ENCODE peak calls at places on chromosomes 2 and 18, in four cellular contexts. K, Q, N and D are unnamed samples. For H3K4me1, the result is how much of the 10 kb centered on the place peaks cover.

GRCh38 chr2:174866421-174866820 is 102.1 kb upstream of the CHRNA1 start:
- DNase-seq in Q (no peak), N (no peak), K (no peak), D (no peak)

GRCh38 chr2:50575232-50575631 is 456.7 kb downstream of the NRXN1 start:
- DNase-seq in Q (no peak), K (no peak), N (no peak), D (no peak)

GRCh38 chr18:24586662-24587360 is 126.4 kb downstream of the HRH4 start:
- DNase-seq in K (no peak), N (no peak), Q (no peak), D (no peak)

GRCh38 chr2:109447251-109447661 is 166.5 kb downstream of the SEPTIN10 start:
- DNase-seq in N (no peak), Q (no peak), K (no peak), D (no peak)

GRCh38 chr2:99651930-99652670 is 162.3 kb upstream of the REV1 start:
- DNase-seq in N (no peak), Q (no peak), K (no peak), D (no peak)

GRCh38 chr2:237865623-237866041 is 6.2 kb downstream of the RAMP1 start:
- DNase-seq in Q (no peak), N (no peak), K (no peak), D (no peak)

GRCh38 chr2:2826621-2827020 is 495.5 kb upstream of the MYT1L start:
- DNase-seq in N (peak), Q (no peak), K (no peak), D (no peak)

GRCh38 chr2:121810959-121811853 is 55.8 kb downstream of the TSN start:
- DNase-seq in N (peak), K (peak), Q (no peak), D (peak)

GRCh38 chr18:29164020-29164706 is 987.2 kb upstream of the CDH2 start:
- DNase-seq in Q (no peak), K (peak), N (no peak), D (no peak)

DNA sequence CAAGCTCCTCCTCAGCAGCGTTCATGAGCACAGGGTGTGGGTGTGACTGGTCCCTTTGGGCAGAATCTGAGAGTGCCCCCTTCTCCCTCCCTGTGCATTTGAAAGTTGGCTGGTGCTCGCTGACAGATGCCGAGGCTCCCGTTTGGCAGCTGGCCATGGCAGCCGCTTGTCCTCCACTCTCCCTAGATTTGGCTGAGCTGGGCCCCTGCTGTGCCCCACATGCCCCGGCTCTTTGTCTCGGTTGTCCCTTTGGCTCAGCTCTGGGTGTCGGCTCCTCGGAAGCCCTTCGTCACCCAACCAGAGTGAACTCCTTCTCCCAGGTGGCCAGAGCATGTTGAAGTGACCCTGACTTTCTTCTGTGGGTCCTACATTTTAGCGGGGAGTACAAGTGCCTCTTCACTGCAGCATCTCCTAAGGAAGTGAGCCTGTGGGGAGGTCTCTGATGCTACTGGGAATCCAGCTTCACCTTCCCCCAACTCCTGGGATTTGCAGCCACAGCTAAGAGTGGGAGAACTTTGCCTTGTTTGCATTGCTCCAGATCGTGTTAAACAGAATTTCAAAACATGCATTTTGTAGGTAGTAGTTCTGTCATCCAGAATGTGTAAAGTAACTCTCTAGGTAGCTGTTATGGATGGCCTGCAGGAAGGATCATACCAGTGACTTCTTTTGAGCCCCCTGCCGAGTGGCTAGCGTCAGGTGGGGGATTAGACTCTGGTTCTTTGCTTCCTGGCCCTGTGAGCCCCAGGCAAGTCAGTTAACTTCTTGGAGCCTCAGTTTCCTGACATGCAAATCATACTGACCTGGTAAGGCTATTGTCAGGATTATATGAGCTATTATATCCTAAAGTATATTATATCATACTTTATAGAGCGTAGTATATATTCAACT is 24.2 kb downstream of the HPCAL1 start:
- DNase-seq in N (no peak), Q (no peak), K (no peak), D (no peak)
- H3K4me1 ChIP-seq in N (under half), Q (under half), K (half or more), D (under half)

GRCh38 chr18:79587298-79588125 is 92.1 kb upstream of the CTDP1 start:
- DNase-seq in Q (peak), K (no peak), N (no peak), D (no peak)

GRCh38 chr18:79589601-79590091 is 90.0 kb upstream of the CTDP1 start:
- DNase-seq in K (no peak), Q (peak), N (no peak), D (no peak)

GRCh38 chr18:79590191-79591039 is 89.2 kb upstream of the CTDP1 start:
- DNase-seq in N (no peak), Q (no peak), K (no peak), D (no peak)

GRCh38 chr18:79588131-79588635 is 91.4 kb upstream of the CTDP1 start:
- DNase-seq in N (no peak), K (no peak), Q (peak), D (no peak)

DNA sequence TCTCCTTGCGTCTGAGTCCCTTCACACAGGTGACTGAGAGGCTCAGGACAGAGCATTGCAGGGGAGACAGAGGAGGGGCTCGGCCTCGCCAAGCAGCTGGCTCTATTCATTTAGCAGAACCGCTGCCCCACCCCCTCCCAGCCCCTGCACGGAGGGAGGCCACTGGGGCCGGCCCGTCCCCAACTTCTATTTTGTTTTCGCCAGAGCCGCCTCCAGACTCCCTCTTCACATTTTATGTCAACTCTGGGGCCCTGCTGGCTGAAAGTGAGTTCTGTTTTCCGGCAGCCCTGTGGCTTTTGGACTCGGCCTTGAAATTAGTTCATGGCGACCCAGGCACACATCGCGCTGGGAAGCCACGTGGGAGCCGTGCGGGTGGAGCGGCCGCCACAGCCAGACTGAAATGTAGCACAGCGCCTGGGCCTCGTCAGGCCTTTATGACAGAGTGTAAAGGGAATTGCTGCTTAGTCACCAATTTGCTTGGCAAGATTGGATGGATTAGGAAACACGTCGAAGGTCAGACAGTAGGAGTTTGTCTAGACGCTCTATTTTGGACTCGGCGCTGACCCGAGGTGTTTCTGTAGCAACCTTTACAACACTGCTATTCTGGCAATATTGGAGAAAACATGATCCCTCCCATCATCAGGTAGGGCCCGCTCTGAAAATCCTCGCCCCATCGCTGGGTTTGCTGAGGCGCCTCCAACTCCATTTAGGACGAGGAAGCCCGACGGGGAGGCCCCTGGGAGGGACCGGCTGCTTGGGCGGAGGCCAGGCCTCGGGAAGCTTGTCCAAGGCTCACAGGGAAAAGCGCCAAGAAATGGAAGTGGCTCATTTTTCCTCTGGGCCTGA is 90.7 kb upstream of the CTDP1 start:
- DNase-seq in Q (peak), K (no peak), N (peak), D (peak)
- TF ChIP-seq EP300 in Q (no peak), K (no peak), N (peak), D (peak)

DNA sequence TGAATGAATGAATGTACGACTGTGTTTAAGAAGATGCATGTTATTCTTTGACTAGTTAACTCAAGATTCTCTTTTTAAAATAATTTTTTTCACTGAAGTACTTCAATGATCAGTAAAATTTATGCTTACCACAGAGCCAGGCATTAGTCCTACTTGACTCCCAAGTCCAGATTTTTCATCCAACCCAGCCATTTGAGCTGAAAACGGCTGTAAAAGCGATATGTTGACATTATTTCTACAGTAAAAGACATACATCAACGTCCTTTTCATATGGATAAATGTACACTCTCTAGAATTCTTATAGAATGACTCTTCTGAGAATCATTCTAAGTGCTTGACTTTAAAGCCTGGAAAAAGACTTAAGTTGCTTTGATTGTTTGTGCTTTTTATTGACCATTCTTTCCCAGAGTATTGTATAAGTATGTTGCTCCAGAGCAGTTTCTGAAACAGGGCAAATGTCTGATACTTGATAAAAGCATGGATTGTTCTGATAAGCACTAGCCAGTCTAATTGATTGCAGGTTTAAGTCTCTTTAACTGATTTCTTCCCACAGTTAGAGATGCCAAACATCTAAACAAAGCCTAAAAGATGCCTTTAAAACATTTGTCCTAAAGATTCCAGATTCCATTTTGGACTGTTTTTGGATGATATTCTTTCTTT is 90.9 kb downstream of the COL5A2 start:
- DNase-seq in N (no peak), Q (no peak), K (no peak), D (no peak)
- H3K4me1 ChIP-seq in N (under half), Q (under half), K (under half), D (under half)

DNA sequence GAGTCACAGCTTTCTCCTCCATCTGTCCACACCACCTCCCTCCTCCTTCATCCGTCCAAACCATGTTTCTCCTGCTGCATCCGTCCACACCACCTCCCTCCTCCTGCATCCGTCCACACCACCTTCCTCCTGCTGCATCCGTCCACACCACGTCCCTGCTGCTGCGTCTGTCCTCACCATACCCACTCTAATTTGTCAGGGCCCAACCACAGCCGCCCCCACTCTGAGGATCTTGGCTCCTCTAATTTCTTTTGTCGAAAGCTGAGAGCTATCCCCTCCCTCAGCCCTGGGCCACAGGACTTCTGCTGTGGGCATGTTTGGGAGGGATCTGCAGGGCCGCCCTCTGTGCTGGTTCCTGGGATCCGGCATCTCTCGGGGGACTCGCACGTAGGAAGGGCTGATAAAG is 67.4 kb downstream of the TPO start:
- DNase-seq in N (no peak), Q (no peak), K (no peak), D (no peak)
- TF ChIP-seq EP300 in N (no peak), Q (no peak), K (no peak), D (no peak)

GRCh38 chr2:240451108-240451611 is 15.7 kb downstream of the GPC1 start:
- DNase-seq in K (no peak), Q (peak), N (no peak), D (no peak)
- H3K4me1 ChIP-seq in K (half or more), Q (half or more), N (under half), D (under half)

DNA sequence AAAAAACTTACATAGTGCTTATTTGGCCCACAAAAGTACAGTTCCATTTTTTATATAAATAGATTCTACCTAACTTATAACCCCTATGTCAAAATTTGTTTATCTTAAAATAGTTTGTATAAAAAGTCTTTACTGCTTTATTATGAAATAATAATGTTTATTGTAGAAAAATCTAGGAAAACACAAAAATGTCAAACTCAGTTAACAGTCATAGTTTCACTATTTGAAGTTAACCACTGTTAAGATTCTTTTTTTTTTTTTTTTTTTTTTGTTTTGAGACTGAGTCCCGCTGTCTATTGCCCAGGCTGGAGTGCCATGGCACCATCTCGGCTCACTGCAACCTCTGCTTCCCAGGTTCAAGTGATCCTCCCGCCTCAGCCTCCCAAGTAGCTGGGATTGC is 26.5 kb upstream of the ABI2 start:
- DNase-seq in K (no peak), N (no peak), Q (no peak), D (no peak)
- TF ChIP-seq EP300 in K (no peak), N (no peak), Q (no peak), D (no peak)

DNA sequence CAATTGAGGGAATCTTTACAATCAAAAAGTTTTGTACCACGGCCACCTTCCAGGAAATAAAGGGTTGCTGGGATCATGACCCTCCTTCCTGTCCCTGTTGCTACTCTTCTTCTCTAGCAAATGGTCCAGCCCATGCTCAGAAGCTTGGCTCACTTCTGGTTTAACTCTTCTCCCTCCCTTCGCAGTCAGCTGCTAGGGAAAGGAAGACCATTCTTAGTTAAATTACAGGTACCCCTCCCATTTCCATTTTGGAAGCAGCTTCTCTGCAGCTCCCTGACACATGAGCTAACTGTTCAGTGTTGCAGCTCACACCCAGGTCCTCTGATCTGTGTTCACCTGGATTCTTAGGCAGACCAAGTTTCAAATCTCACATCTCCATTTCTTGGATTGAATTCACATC is 100.3 kb downstream of the DOCK10 start:
- DNase-seq in N (no peak), Q (no peak), K (no peak), D (no peak)
- H3K4me1 ChIP-seq in N (under half), Q (under half), K (under half), D (under half)

GRCh38 chr2:191656389-191656788 is 21.5 kb upstream of the NABP1 start:
- DNase-seq in N (no peak), K (no peak), Q (no peak), D (no peak)
- TF ChIP-seq EP300 in N (no peak), K (no peak), Q (no peak), D (no peak)

DNA sequence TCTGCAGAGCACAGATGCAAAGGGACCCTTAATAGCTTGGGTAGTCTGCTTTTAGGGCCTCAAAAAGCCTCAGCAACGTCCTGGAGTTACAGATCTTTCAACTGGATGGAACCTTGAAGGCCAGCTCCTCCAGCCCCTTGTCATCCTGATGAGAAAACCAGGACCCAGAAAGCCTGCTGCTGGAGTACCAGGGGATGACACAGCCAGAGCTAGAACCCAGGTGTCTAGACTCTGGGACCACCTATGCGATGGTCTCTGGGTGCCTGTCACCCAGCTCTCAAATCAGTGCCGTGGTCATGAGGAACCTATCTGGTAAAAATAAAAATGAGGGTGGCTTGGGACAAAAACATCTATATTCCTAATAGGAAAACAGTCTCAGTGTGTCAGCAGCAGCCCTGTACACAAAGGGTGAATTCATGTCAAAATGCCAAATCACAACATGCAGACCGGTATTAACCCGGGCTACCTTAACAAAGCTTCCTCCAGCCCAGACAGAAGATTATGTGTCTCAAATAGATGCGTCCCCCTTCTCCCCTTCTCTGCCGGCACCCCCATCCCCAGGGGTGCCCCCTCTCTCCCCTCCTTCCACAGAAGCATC is 28.5 kb downstream of the SMAD7 start:
- DNase-seq in K (no peak), Q (no peak), N (no peak), D (no peak)
- H3K4me1 ChIP-seq in K (half or more), Q (under half), N (half or more), D (half or more)

GRCh38 chr2:211468881-211469280 is 912.5 kb downstream of the CPS1 start:
- DNase-seq in K (no peak), N (no peak), Q (no peak), D (no peak)
- TF ChIP-seq EP300 in K (no peak), N (no peak), Q (no peak), D (no peak)